ENCODE peak calls at places on chromosomes 6 and 20, in eight cellular contexts. Z is tibial nerve; B is EL; G is omental fat pad; H is stimulated activated CD8-positive, alpha-beta memory T cell treated with anti-CD3 and anti-CD28 coated beads, Interleukin-2, amount 100 ng/mL, for 1 hour; P is hypothalamus; I is NCI-H1105 treated with DMSO at 0.1 percent for 48 hours; A is activated naive CD4-positive, alpha-beta T cell. Y is an unnamed sample.

GRCh38 chr6:11494786-11495564 is 42.6 kb upstream of the TMEM170B start:
- DNase-seq in Z (no peak), B (no peak), G (no peak), H (no peak), P (no peak), I (no peak), A (no peak), Y (no peak)

GRCh38 chr6:16769131-16769985 is 8.1 kb upstream of the ATXN1 start:
- DNase-seq in Z (no peak), B (peak; percentile 98), G (no peak), H (peak; percentile 44), P (no peak), I (no peak), A (no peak), Y (peak; percentile 64)

GRCh38 chr6:114121913-114122662 is 151.1 kb upstream of the HDAC2 start:
- DNase-seq in Z (no peak), B (peak; percentile 36), G (no peak), H (no peak), P (no peak), I (no peak), A (no peak), Y (no peak)

GRCh38 chr6:137982418-137983189 is 115.5 kb downstream of the TNFAIP3 start:
- DNase-seq in Z (no peak), B (no peak), G (no peak), H (no peak), P (no peak), I (no peak), A (no peak), Y (peak; percentile 4)

GRCh38 chr6:150713876-150714275 is 114.2 kb downstream of the PLEKHG1 start:
- DNase-seq in Z (no peak), B (no peak), G (no peak), H (no peak), P (no peak), I (no peak), A (no peak), Y (no peak)

GRCh38 chr6:1832844-1833787 is 223.4 kb downstream of the FOXC1 start:
- DNase-seq in Z (peak; percentile 27), B (peak; percentile 45), G (no peak), H (no peak), P (no peak), I (peak; percentile 86), A (no peak), Y (no peak)

GRCh38 chr6:435442-436307 is 44.1 kb downstream of the IRF4 start:
- DNase-seq in Z (no peak), B (no peak), G (no peak), H (no peak), P (no peak), I (no peak), A (no peak), Y (no peak)

GRCh38 chr6:9563996-9564395 is 850.9 kb downstream of the TFAP2A start:
- DNase-seq in Z (no peak), B (peak; percentile 12), G (no peak), H (no peak), P (no peak), I (peak; percentile 85), A (no peak), Y (no peak)

GRCh38 chr6:137303436-137303835 is 84.3 kb upstream of the IFNGR1 start:
- DNase-seq in Z (no peak), B (no peak), G (no peak), H (no peak), P (no peak), I (no peak), A (no peak), Y (no peak)

GRCh38 chr6:32046450-32047083 is 8.4 kb downstream of the CYP21A2 start:
- DNase-seq in Z (peak; percentile 57), B (peak; percentile 33), G (no peak), H (no peak), P (no peak), I (peak; percentile 14), A (no peak), Y (no peak)

GRCh38 chr6:16812993-16813392 is 51.7 kb upstream of the ATXN1 start:
- DNase-seq in Z (no peak), B (no peak), G (no peak), H (no peak), P (no peak), I (no peak), A (no peak), Y (no peak)

GRCh38 chr20:45445805-45446562 is 23.6 kb upstream of the WFDC2 start:
- DNase-seq in Z (no peak), B (peak; percentile 31), G (no peak), H (no peak), P (no peak), I (no peak), A (no peak), Y (no peak)

GRCh38 chr6:152277826-152278247 is 359.3 kb downstream of the SYNE1 start:
- DNase-seq in Z (no peak), B (no peak), G (no peak), H (no peak), P (no peak), I (no peak), A (no peak), Y (no peak)

GRCh38 chr20:31666258-31667042 is 28.7 kb downstream of the COX4I2 start:
- DNase-seq in Z (no peak), B (no peak), G (no peak), H (no peak), P (no peak), I (no peak), A (no peak), Y (no peak)

GRCh38 chr20:14055127-14055742 is 59.9 kb downstream of the MACROD2 start:
- DNase-seq in Z (no peak), B (peak; percentile 56), G (no peak), H (no peak), P (no peak), I (peak; percentile 69), A (no peak), Y (no peak)

GRCh38 chr6:1894954-1895353 is 285.2 kb downstream of the FOXC1 start:
- DNase-seq in Z (no peak), B (no peak), G (no peak), H (no peak), P (no peak), I (no peak), A (no peak), Y (no peak)

GRCh38 chr6:133837801-133838349 is 51.0 kb upstream of the TCF21 start:
- DNase-seq in Z (no peak), B (peak; percentile 9), G (peak; percentile 51), H (no peak), P (no peak), I (peak; percentile 82), A (peak; percentile 12), Y (peak; percentile 8)

GRCh38 chr6:151299009-151299408 is 59.2 kb downstream of the AKAP12 start:
- DNase-seq in Z (no peak), B (no peak), G (no peak), H (no peak), P (no peak), I (no peak), A (no peak), Y (no peak)

GRCh38 chr6:135280375-135281136 is 99.4 kb downstream of the MYB start:
- DNase-seq in Z (no peak), B (peak; percentile 58), G (no peak), H (no peak), P (no peak), I (peak; percentile 28), A (no peak), Y (no peak)

GRCh38 chr6:123810948-123811347 is 7.3 kb downstream of the NKAIN2 start:
- DNase-seq in Z (no peak), B (no peak), G (no peak), H (no peak), P (no peak), I (no peak), A (no peak), Y (no peak)

GRCh38 chr6:132614554-132614953 is 9.5 kb downstream of the TAAR2 start:
- DNase-seq in Z (no peak), B (no peak), G (no peak), H (no peak), P (no peak), I (no peak), A (no peak), Y (no peak)

GRCh38 chr6:112469306-112469705 is 122.2 kb downstream of the RFPL4B start:
- DNase-seq in Z (no peak), B (peak; percentile 56), G (no peak), H (no peak), P (no peak), I (no peak), A (no peak), Y (no peak)

GRCh38 chr20:51357543-51357942 is 185.0 kb downstream of the NFATC2 start:
- DNase-seq in Z (no peak), B (no peak), G (no peak), H (no peak), P (no peak), I (no peak), A (no peak), Y (no peak)

GRCh38 chr6:69719602-69720193 is 77.1 kb downstream of the LMBRD1 start:
- DNase-seq in Z (no peak), B (peak; percentile 19), G (no peak), H (no peak), P (no peak), I (peak; percentile 54), A (no peak), Y (no peak)

GRCh38 chr6:137001287-137001976 is 43.3 kb downstream of the IL20RA start:
- DNase-seq in Z (no peak), B (no peak), G (no peak), H (no peak), P (no peak), I (no peak), A (no peak), Y (no peak)

GRCh38 chr6:128521302-128521632 is 868 bp upstream of the PTPRK start:
- DNase-seq in Z (no peak), B (no peak), G (no peak), H (no peak), P (no peak), I (no peak), A (no peak), Y (no peak)

GRCh38 chr6:156826290-156826955 is 49.2 kb downstream of the ARID1B start:
- DNase-seq in Z (no peak), B (no peak), G (no peak), H (no peak), P (no peak), I (no peak), A (no peak), Y (no peak)

GRCh38 chr20:63961664-63962425 is 5.6 kb upstream of the UCKL1 start:
- DNase-seq in Z (no peak), B (no peak), G (no peak), H (no peak), P (no peak), I (no peak), A (no peak), Y (no peak)

GRCh38 chr6:36840471-36841461 is 1.5 kb upstream of the CPNE5 start:
- DNase-seq in Z (no peak), B (no peak), G (no peak), H (no peak), P (no peak), I (no peak), A (no peak), Y (no peak)

GRCh38 chr6:131643262-131643631 is 6.1 kb downstream of the ENPP3 start:
- DNase-seq in Z (no peak), B (no peak), G (no peak), H (no peak), P (no peak), I (peak; percentile 93), A (no peak), Y (no peak)

GRCh38 chr6:25397406-25397805 is 118.2 kb downstream of the CARMIL1 start:
- DNase-seq in Z (no peak), B (no peak), G (no peak), H (no peak), P (no peak), I (no peak), A (no peak), Y (no peak)

GRCh38 chr6:85458782-85459181 is 8.9 kb downstream of the NT5E start:
- DNase-seq in Z (no peak), B (no peak), G (no peak), H (no peak), P (no peak), I (no peak), A (no peak), Y (no peak)

GRCh38 chr6:9437836-9438235 is 977.0 kb downstream of the TFAP2A start:
- DNase-seq in Z (no peak), B (peak; percentile 42), G (no peak), H (no peak), P (no peak), I (no peak), A (no peak), Y (no peak)

GRCh38 chr6:166782541-166782940 is 155.5 kb upstream of the RPS6KA2 start:
- DNase-seq in Z (no peak), B (no peak), G (no peak), H (no peak), P (no peak), I (no peak), A (no peak), Y (no peak)